ENCODE peak calls at places on chromosomes 3 and 15, in five cellular contexts. N is mesendoderm, P is right cardiac atrium, F is sigmoid colon, M is adrenal gland. V is an unnamed sample.
A peak's percentile ranks its signal among the peaks of the same experiment; 100 is the strongest.

GRCh38 chr15:67587754-67588153 is 45.3 kb downstream of the MAP2K5 start:
- DNase-seq in F (no peak), N (no peak), P (no peak), M (no peak), V (no peak)

GRCh38 chr3:122975924-122976293 is 51.7 kb downstream of the SEMA5B start:
- DNase-seq in N (no peak), P (no peak), F (no peak), M (no peak), V (no peak)

GRCh38 chr3:138850151-138850550 is 15.4 kb upstream of the PIK3CB start:
- DNase-seq in M (no peak), P (no peak), F (no peak), N (peak; percentile 14), V (peak; percentile 25)

GRCh38 chr3:125143982-125144652 is 68.4 kb downstream of the SLC12A8 start:
- DNase-seq in M (no peak), F (peak; percentile 62), N (peak; percentile 97), P (peak; percentile 82), V (no peak)

GRCh38 chr3:187085933-187086332 is 53.4 kb downstream of the RPL39L start:
- DNase-seq in N (no peak), P (no peak), M (no peak), F (no peak), V (no peak)

GRCh38 chr3:157573780-157574378 is 70.7 kb upstream of the VEPH1 start:
- DNase-seq in P (no peak), N (no peak), M (no peak), F (no peak), V (no peak)

GRCh38 chr3:29486917-29487316 is 206.0 kb downstream of the RBMS3 start:
- DNase-seq in N (no peak), F (no peak), M (no peak), P (no peak), V (no peak)

GRCh38 chr3:98657429-98657828 is 64.0 kb upstream of the CPOX start:
- DNase-seq in N (peak; percentile 50), P (peak; percentile 73), M (no peak), F (no peak), V (peak; percentile 11)

GRCh38 chr15:66356359-66357236 is at the start of gene TIPIN:
- DNase-seq in M (peak; percentile 96), P (peak; percentile 98), N (peak; percentile 98), F (peak; percentile 98), V (peak; percentile 95)

GRCh38 chr3:64278631-64279030 is 53.4 kb upstream of the PRICKLE2 start:
- DNase-seq in P (no peak), M (no peak), F (no peak), N (peak; percentile 67), V (no peak)

GRCh38 chr3:188627652-188628051 is 473.7 kb downstream of the LPP start:
- DNase-seq in P (no peak), M (no peak), F (no peak), N (no peak), V (no peak)

GRCh38 chr3:133700351-133700750 is 38.6 kb upstream of the TOPBP1 start:
- DNase-seq in P (no peak), M (no peak), N (no peak), F (no peak), V (no peak)

GRCh38 chr15:59160880-59161593 is 45.6 kb upstream of the LDHAL6B start:
- DNase-seq in P (no peak), F (no peak), N (peak; percentile 61), M (no peak), V (no peak)

GRCh38 chr3:108329087-108329486 is 32.7 kb downstream of the HHLA2 start:
- DNase-seq in M (no peak), P (no peak), F (no peak), N (no peak), V (no peak)

GRCh38 chr15:76321171-76321570 is 9.9 kb upstream of the ETFA start:
- DNase-seq in M (no peak), N (no peak), P (no peak), F (no peak), V (no peak)

DNA sequence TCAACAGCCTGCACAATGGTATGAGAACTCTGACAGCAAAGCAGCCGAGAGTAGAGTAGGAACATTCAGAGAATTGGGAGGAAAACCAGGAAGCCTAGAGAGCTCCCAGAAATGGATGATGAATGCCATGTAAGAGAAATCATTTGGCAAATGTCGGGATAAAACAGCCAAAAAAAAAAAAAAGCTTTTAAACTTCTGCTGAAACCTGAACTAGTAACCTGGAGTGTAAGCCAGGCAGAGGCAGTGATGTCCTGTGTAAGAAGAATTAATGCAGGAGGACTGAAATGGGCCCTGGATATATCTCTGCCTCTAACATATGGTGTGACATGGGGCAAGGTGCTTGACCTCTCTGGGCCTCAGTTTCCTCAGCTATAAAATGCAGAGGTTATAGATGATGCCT is 25.6 kb downstream of the FSTL1 start:
- DNase-seq in M (no peak), N (no peak), F (no peak), P (no peak), V (no peak)
- H3K4me1 ChIP-seq in M (peaks cover 69% of the 10 kb centered on the region), N (no peaks in the 10 kb centered on the region), F (no peaks in the 10 kb centered on the region), P (peaks cover 41% of the 10 kb centered on the region), V (peaks cover 100% of the 10 kb centered on the region)

GRCh38 chr15:83682476-83683162 is 28.7 kb downstream of the ADAMTSL3 start:
- DNase-seq in N (no peak), M (no peak), F (no peak), P (no peak), V (no peak)

GRCh38 chr15:83685864-83686263 is 31.9 kb downstream of the ADAMTSL3 start:
- DNase-seq in N (no peak), F (peak; percentile 93), P (no peak), M (no peak), V (no peak)
- H3K4me3 ChIP-seq in N (no peak overlapping the region), F (peak overlapping the region; percentile 33), P (peak overlapping the region; percentile 32), M (no peak overlapping the region), V (no peak overlapping the region)

GRCh38 chr15:27027229-27027628 is 56.2 kb downstream of the GABRG3 start:
- DNase-seq in N (no peak), M (no peak), F (no peak), P (no peak), V (no peak)
- H3K4me1 ChIP-seq in N (no peaks in the 10 kb centered on the region), M (no peaks in the 10 kb centered on the region), F (no peaks in the 10 kb centered on the region), P (no peaks in the 10 kb centered on the region), V (no peaks in the 10 kb centered on the region)

GRCh38 chr3:127755305-127755681 is 67.0 kb downstream of the MGLL start:
- DNase-seq in M (no peak), P (peak; percentile 46), F (no peak), N (no peak), V (no peak)
- H3K4me3 ChIP-seq in M (no peak overlapping the region), P (no peak overlapping the region), F (no peak overlapping the region), N (no peak overlapping the region), V (no peak overlapping the region)

GRCh38 chr3:50323614-50324199 is 1.2 kb upstream of the HYAL2 start:
- DNase-seq in M (peak; percentile 63), F (no peak), N (no peak), P (peak; percentile 85), V (peak; percentile 77)

GRCh38 chr3:50322386-50323091 is at the start of gene HYAL2:
- DNase-seq in P (peak; percentile 92), F (no peak), M (peak; percentile 70), N (peak; percentile 61), V (peak; percentile 87)

GRCh38 chr3:50321844-50322385 is 630 bp downstream of the HYAL2 start:
- DNase-seq in N (no peak), F (no peak), M (no peak), P (no peak), V (no peak)

GRCh38 chr3:50324351-50325144 is 2.0 kb upstream of the HYAL2 start:
- DNase-seq in P (peak; percentile 90), N (peak; percentile 93), M (peak; percentile 64), F (no peak), V (peak; percentile 78)

GRCh38 chr3:50323092-50323600 is 601 bp upstream of the HYAL2 start:
- DNase-seq in P (peak; percentile 65), N (no peak), M (peak; percentile 67), F (no peak), V (peak; percentile 86)
- H3K4me1 ChIP-seq in P (peaks cover 9% of the 10 kb centered on the region), N (peaks cover 14% of the 10 kb centered on the region), M (peaks cover 39% of the 10 kb centered on the region), F (no peaks in the 10 kb centered on the region), V (peaks cover 78% of the 10 kb centered on the region)